ENCODE peak calls at places on chromosomes 6 and 20, in ten cellular contexts. One of them, this sample, is unnamed.

GRCh38 chr6:39357998-39358686 is 35.6 kb upstream of the KCNK16 start:
- DNase-seq in upper lobe of right lung: no peak
- DNase-seq in right lobe of liver: no peak
- DNase-seq in right cardiac atrium: no peak
- DNase-seq in OCI-LY7: no peak
- DNase-seq in ovary: peak
- DNase-seq in RWPE1: no peak
- DNase-seq in body of pancreas: peak
- DNase-seq in lung: no peak
- DNase-seq in lower lobe of right lung: no peak
- DNase-seq in this sample: no peak

GRCh38 chr6:136788069-136788902 is 4.0 kb downstream of the MAP3K5 start:
- DNase-seq in upper lobe of right lung: no peak
- DNase-seq in right lobe of liver: no peak
- DNase-seq in right cardiac atrium: no peak
- DNase-seq in OCI-LY7: no peak
- DNase-seq in ovary: no peak
- DNase-seq in RWPE1: no peak
- DNase-seq in body of pancreas: no peak
- DNase-seq in lung: no peak
- DNase-seq in lower lobe of right lung: no peak
- DNase-seq in this sample: peak

GRCh38 chr6:80923816-80924215 is 817.3 kb downstream of the BCKDHB start:
- DNase-seq in upper lobe of right lung: no peak
- DNase-seq in right lobe of liver: no peak
- DNase-seq in right cardiac atrium: no peak
- DNase-seq in OCI-LY7: no peak
- DNase-seq in ovary: no peak
- DNase-seq in RWPE1: no peak
- DNase-seq in body of pancreas: no peak
- DNase-seq in lung: no peak
- DNase-seq in lower lobe of right lung: no peak
- DNase-seq in this sample: no peak

GRCh38 chr20:20956586-20956985 is 149.6 kb downstream of the LINC00237 start:
- DNase-seq in upper lobe of right lung: no peak
- DNase-seq in right lobe of liver: no peak
- DNase-seq in right cardiac atrium: no peak
- DNase-seq in OCI-LY7: no peak
- DNase-seq in ovary: no peak
- DNase-seq in RWPE1: no peak
- DNase-seq in body of pancreas: no peak
- DNase-seq in lung: no peak
- DNase-seq in lower lobe of right lung: no peak
- DNase-seq in this sample: no peak

GRCh38 chr6:149334682-149335160 is 17.2 kb downstream of the TAB2 start:
- DNase-seq in upper lobe of right lung: no peak
- DNase-seq in right lobe of liver: no peak
- DNase-seq in right cardiac atrium: no peak
- DNase-seq in OCI-LY7: no peak
- DNase-seq in ovary: no peak
- DNase-seq in RWPE1: peak
- DNase-seq in body of pancreas: no peak
- DNase-seq in lung: no peak
- DNase-seq in lower lobe of right lung: no peak
- DNase-seq in this sample: no peak

GRCh38 chr20:41344938-41345728 is 4.5 kb downstream of the LPIN3 start:
- DNase-seq in upper lobe of right lung: no peak
- DNase-seq in right lobe of liver: no peak
- DNase-seq in right cardiac atrium: peak
- DNase-seq in OCI-LY7: no peak
- DNase-seq in ovary: no peak
- DNase-seq in RWPE1: no peak
- DNase-seq in body of pancreas: no peak
- DNase-seq in lung: no peak
- DNase-seq in lower lobe of right lung: no peak
- DNase-seq in this sample: no peak

GRCh38 chr6:56357616-56358373 is 110.4 kb upstream of the COL21A1 start:
- DNase-seq in upper lobe of right lung: no peak
- DNase-seq in right lobe of liver: no peak
- DNase-seq in right cardiac atrium: no peak
- DNase-seq in OCI-LY7: no peak
- DNase-seq in ovary: no peak
- DNase-seq in RWPE1: no peak
- DNase-seq in body of pancreas: no peak
- DNase-seq in lung: no peak
- DNase-seq in lower lobe of right lung: no peak
- DNase-seq in this sample: no peak

GRCh38 chr6:170235726-170236125 is 55.2 kb downstream of the DLL1 start:
- DNase-seq in upper lobe of right lung: peak
- DNase-seq in right lobe of liver: peak
- DNase-seq in right cardiac atrium: no peak
- DNase-seq in OCI-LY7: no peak
- DNase-seq in ovary: no peak
- DNase-seq in RWPE1: no peak
- DNase-seq in body of pancreas: no peak
- DNase-seq in lung: no peak
- DNase-seq in lower lobe of right lung: no peak
- DNase-seq in this sample: no peak

GRCh38 chr6:2209226-2209809 is 36.1 kb downstream of the GMDS start:
- DNase-seq in upper lobe of right lung: no peak
- DNase-seq in right lobe of liver: no peak
- DNase-seq in right cardiac atrium: no peak
- DNase-seq in OCI-LY7: peak
- DNase-seq in ovary: no peak
- DNase-seq in RWPE1: peak
- DNase-seq in body of pancreas: peak
- DNase-seq in lung: peak
- DNase-seq in lower lobe of right lung: no peak
- DNase-seq in this sample: no peak

GRCh38 chr20:63868264-63868663 is 3.2 kb downstream of the TPD52L2 start:
- DNase-seq in upper lobe of right lung: no peak
- DNase-seq in right lobe of liver: no peak
- DNase-seq in right cardiac atrium: no peak
- DNase-seq in OCI-LY7: no peak
- DNase-seq in ovary: no peak
- DNase-seq in RWPE1: no peak
- DNase-seq in body of pancreas: no peak
- DNase-seq in lung: no peak
- DNase-seq in lower lobe of right lung: no peak
- DNase-seq in this sample: no peak

GRCh38 chr6:159043986-159044385 is 805 bp downstream of the TAGAP start:
- DNase-seq in upper lobe of right lung: no peak
- DNase-seq in right lobe of liver: no peak
- DNase-seq in right cardiac atrium: no peak
- DNase-seq in OCI-LY7: peak
- DNase-seq in ovary: no peak
- DNase-seq in RWPE1: no peak
- DNase-seq in body of pancreas: no peak
- DNase-seq in lung: no peak
- DNase-seq in lower lobe of right lung: no peak
- DNase-seq in this sample: peak

GRCh38 chr20:20594171-20594530 is 118.3 kb downstream of the RALGAPA2 start:
- DNase-seq in upper lobe of right lung: no peak
- DNase-seq in right lobe of liver: no peak
- DNase-seq in right cardiac atrium: no peak
- DNase-seq in OCI-LY7: peak
- DNase-seq in ovary: no peak
- DNase-seq in RWPE1: peak
- DNase-seq in body of pancreas: no peak
- DNase-seq in lung: no peak
- DNase-seq in lower lobe of right lung: no peak
- DNase-seq in this sample: no peak

GRCh38 chr20:50694379-50695143 is 3.2 kb upstream of the RIPOR3 start:
- DNase-seq in upper lobe of right lung: no peak
- DNase-seq in right lobe of liver: no peak
- DNase-seq in right cardiac atrium: no peak
- DNase-seq in OCI-LY7: no peak
- DNase-seq in ovary: no peak
- DNase-seq in RWPE1: no peak
- DNase-seq in body of pancreas: no peak
- DNase-seq in lung: no peak
- DNase-seq in lower lobe of right lung: no peak
- DNase-seq in this sample: no peak

GRCh38 chr6:1439349-1439748 is 50.0 kb downstream of the FOXF2 start:
- DNase-seq in upper lobe of right lung: no peak
- DNase-seq in right lobe of liver: no peak
- DNase-seq in right cardiac atrium: no peak
- DNase-seq in OCI-LY7: no peak
- DNase-seq in ovary: no peak
- DNase-seq in RWPE1: no peak
- DNase-seq in body of pancreas: no peak
- DNase-seq in lung: no peak
- DNase-seq in lower lobe of right lung: no peak
- DNase-seq in this sample: no peak

GRCh38 chr20:25606094-25606640 is 17.6 kb downstream of the NANP start:
- DNase-seq in upper lobe of right lung: no peak
- DNase-seq in right lobe of liver: no peak
- DNase-seq in right cardiac atrium: no peak
- DNase-seq in OCI-LY7: no peak
- DNase-seq in ovary: no peak
- DNase-seq in RWPE1: no peak
- DNase-seq in body of pancreas: no peak
- DNase-seq in lung: no peak
- DNase-seq in lower lobe of right lung: no peak
- DNase-seq in this sample: no peak

GRCh38 chr6:40112350-40112749 is 178.1 kb upstream of the MOCS1 start:
- DNase-seq in upper lobe of right lung: no peak
- DNase-seq in right lobe of liver: no peak
- DNase-seq in right cardiac atrium: no peak
- DNase-seq in OCI-LY7: no peak
- DNase-seq in ovary: no peak
- DNase-seq in RWPE1: no peak
- DNase-seq in body of pancreas: no peak
- DNase-seq in lung: no peak
- DNase-seq in lower lobe of right lung: no peak
- DNase-seq in this sample: no peak

GRCh38 chr6:55664581-55665223 is 85.7 kb upstream of the HMGCLL1 start:
- DNase-seq in upper lobe of right lung: no peak
- DNase-seq in right lobe of liver: no peak
- DNase-seq in right cardiac atrium: no peak
- DNase-seq in OCI-LY7: no peak
- DNase-seq in ovary: no peak
- DNase-seq in RWPE1: peak
- DNase-seq in body of pancreas: no peak
- DNase-seq in lung: no peak
- DNase-seq in lower lobe of right lung: no peak
- DNase-seq in this sample: no peak

DNA sequence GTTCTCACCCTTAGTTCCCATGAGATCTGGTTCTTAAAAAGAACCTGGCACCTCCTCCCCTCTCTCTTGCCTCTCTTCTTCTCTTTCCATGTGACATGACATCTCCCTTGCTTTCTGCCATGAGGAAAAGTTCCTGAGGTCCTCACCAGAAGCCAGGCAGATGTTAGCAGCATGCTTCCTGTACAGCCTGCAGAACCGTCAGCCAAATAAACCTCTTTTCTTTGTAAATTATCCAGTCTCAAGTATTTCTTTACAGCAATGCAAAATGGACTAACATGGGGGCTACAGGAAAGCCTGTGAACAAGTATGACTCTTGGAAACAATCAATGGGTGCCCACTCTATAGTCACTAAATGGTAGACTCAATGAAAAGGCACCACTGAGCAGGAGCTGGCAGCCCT is 34.5 kb downstream of the ADTRP start:
- DNase-seq in upper lobe of right lung: no peak
- DNase-seq in right lobe of liver: no peak
- DNase-seq in right cardiac atrium: no peak
- DNase-seq in OCI-LY7: no peak
- DNase-seq in ovary: no peak
- DNase-seq in RWPE1: no peak
- DNase-seq in body of pancreas: no peak
- DNase-seq in lung: no peak
- DNase-seq in lower lobe of right lung: no peak
- DNase-seq in this sample: no peak
- H3K27ac ChIP-seq in upper lobe of right lung: peak
- H3K27ac ChIP-seq in right lobe of liver: peak
- H3K27ac ChIP-seq in right cardiac atrium: peak
- H3K27ac ChIP-seq in OCI-LY7: no peak
- H3K27ac ChIP-seq in ovary: no peak
- H3K27ac ChIP-seq in RWPE1: no peak
- H3K27ac ChIP-seq in body of pancreas: no peak
- H3K27ac ChIP-seq in lung: no peak
- H3K27ac ChIP-seq in lower lobe of right lung: peak
- H3K27ac ChIP-seq in this sample: no peak

DNA sequence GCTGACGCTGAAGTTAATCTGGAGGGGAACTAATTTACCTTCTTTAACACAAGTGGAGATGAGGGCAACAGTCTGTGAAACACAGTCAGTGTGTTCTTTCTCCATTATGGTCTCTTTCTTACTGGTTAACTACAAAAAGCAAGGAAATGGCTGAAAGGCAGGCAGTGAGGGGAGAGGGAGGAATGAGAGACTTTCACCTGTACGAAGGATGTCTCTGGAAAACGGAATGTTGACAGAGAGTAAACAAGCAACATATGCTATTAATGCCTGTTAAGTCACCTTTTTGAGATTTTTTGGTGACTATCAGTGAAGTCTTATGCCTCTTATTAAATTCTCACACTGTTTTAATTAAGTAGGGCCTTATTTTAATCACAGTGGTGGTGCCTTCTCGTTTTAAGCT is 165.7 kb downstream of the ATXN1 start:
- DNase-seq in upper lobe of right lung: no peak
- DNase-seq in right lobe of liver: no peak
- DNase-seq in right cardiac atrium: no peak
- DNase-seq in OCI-LY7: no peak
- DNase-seq in ovary: no peak
- DNase-seq in RWPE1: no peak
- DNase-seq in body of pancreas: no peak
- DNase-seq in lung: no peak
- DNase-seq in lower lobe of right lung: no peak
- DNase-seq in this sample: no peak
- H3K27ac ChIP-seq in upper lobe of right lung: no peak
- H3K27ac ChIP-seq in right lobe of liver: no peak
- H3K27ac ChIP-seq in right cardiac atrium: no peak
- H3K27ac ChIP-seq in OCI-LY7: no peak
- H3K27ac ChIP-seq in ovary: no peak
- H3K27ac ChIP-seq in RWPE1: no peak
- H3K27ac ChIP-seq in body of pancreas: no peak
- H3K27ac ChIP-seq in lung: no peak
- H3K27ac ChIP-seq in lower lobe of right lung: no peak
- H3K27ac ChIP-seq in this sample: no peak

GRCh38 chr6:12606616-12607015 is 110.0 kb upstream of the PHACTR1 start:
- DNase-seq in upper lobe of right lung: no peak
- DNase-seq in right lobe of liver: no peak
- DNase-seq in right cardiac atrium: no peak
- DNase-seq in OCI-LY7: no peak
- DNase-seq in ovary: no peak
- DNase-seq in RWPE1: no peak
- DNase-seq in body of pancreas: no peak
- DNase-seq in lung: no peak
- DNase-seq in lower lobe of right lung: no peak
- DNase-seq in this sample: no peak
- H3K27ac ChIP-seq in upper lobe of right lung: no peak
- H3K27ac ChIP-seq in right lobe of liver: no peak
- H3K27ac ChIP-seq in right cardiac atrium: no peak
- H3K27ac ChIP-seq in OCI-LY7: no peak
- H3K27ac ChIP-seq in ovary: no peak
- H3K27ac ChIP-seq in RWPE1: no peak
- H3K27ac ChIP-seq in body of pancreas: no peak
- H3K27ac ChIP-seq in lung: no peak
- H3K27ac ChIP-seq in lower lobe of right lung: no peak
- H3K27ac ChIP-seq in this sample: no peak

GRCh38 chr6:92790381-92790780 is 629.0 kb downstream of the EPHA7 start:
- DNase-seq in upper lobe of right lung: no peak
- DNase-seq in right lobe of liver: no peak
- DNase-seq in right cardiac atrium: no peak
- DNase-seq in OCI-LY7: no peak
- DNase-seq in ovary: no peak
- DNase-seq in RWPE1: no peak
- DNase-seq in body of pancreas: no peak
- DNase-seq in lung: no peak
- DNase-seq in lower lobe of right lung: no peak
- DNase-seq in this sample: no peak

GRCh38 chr6:92791403-92791802 is 628.0 kb downstream of the EPHA7 start:
- DNase-seq in upper lobe of right lung: no peak
- DNase-seq in right lobe of liver: no peak
- DNase-seq in right cardiac atrium: no peak
- DNase-seq in OCI-LY7: no peak
- DNase-seq in ovary: no peak
- DNase-seq in RWPE1: no peak
- DNase-seq in body of pancreas: no peak
- DNase-seq in lung: no peak
- DNase-seq in lower lobe of right lung: no peak
- DNase-seq in this sample: no peak
- H3K27ac ChIP-seq in upper lobe of right lung: no peak
- H3K27ac ChIP-seq in right lobe of liver: no peak
- H3K27ac ChIP-seq in right cardiac atrium: no peak
- H3K27ac ChIP-seq in OCI-LY7: no peak
- H3K27ac ChIP-seq in ovary: no peak
- H3K27ac ChIP-seq in RWPE1: no peak
- H3K27ac ChIP-seq in body of pancreas: no peak
- H3K27ac ChIP-seq in lung: no peak
- H3K27ac ChIP-seq in lower lobe of right lung: no peak
- H3K27ac ChIP-seq in this sample: no peak

This sample was measured in CD4-positive, alpha-beta memory T cell.